ENCODE peak calls at places on chromosomes 5 and 9, in four cellular contexts. U, Y, F and B are unnamed samples.
A peak's percentile ranks its signal among the peaks of the same experiment; 100 is the strongest.

GRCh38 chr5:81787843-81788242 is 36.9 kb upstream of the SSBP2 start:
- DNase-seq in U (no peak), Y (no peak), F (no peak), B (no peak)

GRCh38 chr5:118646917-118647316 is 341.4 kb downstream of the DTWD2 start:
- DNase-seq in U (no peak), Y (no peak), F (no peak), B (no peak)

GRCh38 chr9:97682242-97682641 is 14.9 kb downstream of the XPA start:
- DNase-seq in U (no peak), Y (no peak), F (no peak), B (no peak)

GRCh38 chr5:72456391-72457060 is 50.7 kb downstream of the ZNF366 start:
- DNase-seq in U (no peak), Y (no peak), F (no peak), B (no peak)

GRCh38 chr5:64299805-64300204 is 134.2 kb downstream of the RNF180 start:
- DNase-seq in U (no peak), Y (no peak), F (no peak), B (no peak)

GRCh38 chr5:142816577-142816976 is 46.4 kb downstream of the ARHGAP26 start:
- DNase-seq in U (no peak), Y (no peak), F (no peak), B (no peak)

GRCh38 chr5:58040851-58041250 is 419.0 kb downstream of the PLK2 start:
- DNase-seq in U (no peak), Y (no peak), F (no peak), B (no peak)

GRCh38 chr9:112072721-112073553 is 102.2 kb downstream of the SUSD1 start:
- DNase-seq in U (no peak), Y (no peak), F (no peak), B (no peak)

GRCh38 chr5:62886603-62887315 is 308.1 kb downstream of the LRRC70 start:
- DNase-seq in U (no peak), Y (peak; percentile 14), F (no peak), B (no peak)

GRCh38 chr9:130451509-130452388 is 7.0 kb downstream of the ASS1 start:
- DNase-seq in U (no peak), Y (peak; percentile 61), F (no peak), B (peak; percentile 81)

GRCh38 chr9:130452835-130453234 is 8.1 kb downstream of the ASS1 start:
- DNase-seq in U (no peak), Y (no peak), F (no peak), B (no peak)

GRCh38 chr9:130454096-130454811 is 9.5 kb downstream of the ASS1 start:
- DNase-seq in U (no peak), Y (no peak), F (no peak), B (no peak)

GRCh38 chr9:130454812-130455325 is 10.1 kb downstream of the ASS1 start:
- DNase-seq in U (no peak), Y (no peak), F (no peak), B (no peak)

GRCh38 chr9:130453487-130453886 is 8.7 kb downstream of the ASS1 start:
- DNase-seq in U (no peak), Y (peak; percentile 61), F (no peak), B (peak; percentile 95)
- TF ChIP-seq RAD21 in U (no peak), Y (no peak), F (no peak), B (peak; percentile 32)

GRCh38 chr9:110820378-110820777 is 151.8 kb downstream of the MUSK start:
- DNase-seq in U (no peak), Y (no peak), F (no peak), B (no peak)
- TF ChIP-seq ZBTB33 in U (no peak), Y (no peak), F (no peak), B (no peak)

GRCh38 chr9:78644359-78644758 is 347.4 kb downstream of the PSAT1 start:
- DNase-seq in U (no peak), Y (no peak), F (no peak), B (no peak)
- TF ChIP-seq RAD21 in U (no peak), Y (no peak), F (no peak), B (no peak)

DNA sequence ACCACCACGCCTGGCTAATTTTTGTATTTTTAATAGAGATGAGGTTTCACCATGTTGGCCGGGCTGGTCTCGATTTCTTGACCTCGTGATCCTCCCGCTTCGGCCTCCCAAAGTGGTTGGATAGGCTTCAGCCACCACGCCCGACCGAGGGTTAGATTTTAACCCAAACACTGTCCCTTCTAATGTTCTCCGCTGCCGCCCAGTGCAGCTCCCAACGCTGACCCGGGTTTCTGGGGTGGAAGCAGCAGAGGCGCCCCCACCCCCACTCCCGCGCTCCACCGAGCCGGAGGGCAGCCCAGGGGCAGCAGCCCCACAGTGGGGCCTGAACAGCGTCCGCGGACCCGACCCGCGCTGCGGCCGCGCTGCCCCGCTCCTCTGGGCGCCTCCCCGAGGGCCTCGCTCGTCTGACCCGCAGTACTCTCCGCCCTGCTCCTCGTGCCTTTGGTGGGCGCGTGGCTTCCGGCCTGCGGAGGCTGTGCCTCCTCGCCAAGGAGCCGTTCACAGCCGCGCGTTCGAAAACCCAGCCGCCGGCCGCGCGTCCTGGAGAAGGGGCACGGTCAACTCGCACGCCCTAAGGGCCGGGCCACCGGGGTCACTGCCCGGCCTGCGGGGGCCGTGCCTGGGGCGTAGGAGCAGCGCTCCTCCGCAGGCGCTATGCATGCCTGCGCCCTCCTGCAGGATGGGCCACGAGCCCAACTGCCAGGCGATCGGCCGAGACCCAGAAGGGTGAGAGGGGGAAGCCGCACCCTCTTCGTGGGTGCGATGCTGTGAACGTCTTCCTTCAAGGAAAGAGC is 83.0 kb downstream of the HSD17B3 start:
- DNase-seq in U (no peak), Y (no peak), F (no peak), B (peak; percentile 36)
- TF ChIP-seq ZBTB33 in U (no peak), Y (no peak), F (no peak), B (no peak)

DNA sequence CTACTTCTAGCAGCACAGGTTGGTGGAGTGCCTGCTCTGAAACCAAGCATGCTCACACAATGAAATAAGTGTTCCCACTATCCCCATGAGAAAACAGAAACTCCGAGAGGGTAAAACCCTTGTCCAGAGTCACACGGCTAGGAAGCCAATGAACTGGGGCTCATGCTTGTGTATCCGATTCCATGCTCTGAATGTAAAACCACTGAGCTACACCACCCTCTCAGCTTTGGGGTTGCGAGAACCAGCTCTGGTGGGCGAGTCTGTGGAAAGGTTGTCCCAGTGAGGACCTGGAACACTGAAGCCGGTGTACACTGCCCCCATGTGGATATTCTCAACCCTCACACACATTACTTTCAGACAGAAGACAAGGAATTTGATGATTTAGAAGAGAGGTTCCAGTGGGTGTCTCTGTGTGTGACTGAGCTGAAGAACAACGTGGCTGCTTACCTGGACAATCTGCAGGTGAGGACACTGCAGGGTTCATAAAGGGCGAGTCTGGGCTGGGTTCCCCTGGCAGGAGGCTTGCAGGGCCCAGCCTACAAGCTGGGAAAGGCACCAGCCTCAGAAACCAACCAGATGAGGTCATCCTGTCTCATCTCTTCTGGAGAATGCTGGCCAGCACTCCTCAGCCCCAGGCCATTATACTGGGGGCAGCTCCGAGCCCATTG is 37.4 kb downstream of the ARHGEF37 start:
- DNase-seq in U (peak; percentile 47), Y (peak; percentile 53), F (peak; percentile 62), B (peak; percentile 78)
- TF ChIP-seq RAD21 in U (peak; percentile 97), Y (peak; percentile 75), F (peak; percentile 84), B (peak; percentile 80)